ENCODE peak calls at places on chromosomes 5 and 9, in eight cellular contexts. One of them, this sample, is unnamed.

GRCh38 chr9:121156263-121156731 is 45.4 kb downstream of the RAB14 start:
- DNase-seq in AG04449: peak
- DNase-seq in AG08396: peak
- DNase-seq in CD8-positive, alpha-beta memory T cell: no peak
- DNase-seq in stimulated activated naive CD4-positive, alpha-beta T cell: no peak
- DNase-seq in HuH-7: no peak
- DNase-seq in NCI-H510A treated with DMSO at 0.1 percent for 48 hours: no peak
- DNase-seq in GM23338: no peak
- DNase-seq in this sample: no peak

GRCh38 chr9:89821081-89821480 is 216.3 kb downstream of the GADD45G start:
- DNase-seq in AG04449: no peak
- DNase-seq in AG08396: no peak
- DNase-seq in CD8-positive, alpha-beta memory T cell: no peak
- DNase-seq in stimulated activated naive CD4-positive, alpha-beta T cell: no peak
- DNase-seq in HuH-7: no peak
- DNase-seq in NCI-H510A treated with DMSO at 0.1 percent for 48 hours: no peak
- DNase-seq in GM23338: peak
- DNase-seq in this sample: no peak

GRCh38 chr9:88826181-88826580 is 165.1 kb upstream of the S1PR3 start:
- DNase-seq in AG04449: no peak
- DNase-seq in AG08396: no peak
- DNase-seq in CD8-positive, alpha-beta memory T cell: no peak
- DNase-seq in stimulated activated naive CD4-positive, alpha-beta T cell: no peak
- DNase-seq in HuH-7: no peak
- DNase-seq in NCI-H510A treated with DMSO at 0.1 percent for 48 hours: no peak
- DNase-seq in GM23338: no peak
- DNase-seq in this sample: no peak

GRCh38 chr5:101942321-101942882 is 353.7 kb downstream of the SLCO4C1 start:
- DNase-seq in AG04449: no peak
- DNase-seq in AG08396: no peak
- DNase-seq in CD8-positive, alpha-beta memory T cell: no peak
- DNase-seq in stimulated activated naive CD4-positive, alpha-beta T cell: no peak
- DNase-seq in HuH-7: peak
- DNase-seq in NCI-H510A treated with DMSO at 0.1 percent for 48 hours: peak
- DNase-seq in GM23338: peak
- DNase-seq in this sample: peak

GRCh38 chr5:83551826-83552225 is 80.3 kb downstream of the VCAN start:
- DNase-seq in AG04449: no peak
- DNase-seq in AG08396: no peak
- DNase-seq in CD8-positive, alpha-beta memory T cell: no peak
- DNase-seq in stimulated activated naive CD4-positive, alpha-beta T cell: no peak
- DNase-seq in HuH-7: no peak
- DNase-seq in NCI-H510A treated with DMSO at 0.1 percent for 48 hours: no peak
- DNase-seq in GM23338: no peak
- DNase-seq in this sample: no peak

GRCh38 chr5:80487444-80487828 is 464 bp upstream of the FAM151B start:
- DNase-seq in AG04449: no peak
- DNase-seq in AG08396: no peak
- DNase-seq in CD8-positive, alpha-beta memory T cell: no peak
- DNase-seq in stimulated activated naive CD4-positive, alpha-beta T cell: no peak
- DNase-seq in HuH-7: no peak
- DNase-seq in NCI-H510A treated with DMSO at 0.1 percent for 48 hours: no peak
- DNase-seq in GM23338: no peak
- DNase-seq in this sample: no peak

GRCh38 chr5:109035470-109035869 is 287.8 kb downstream of the FER start:
- DNase-seq in AG04449: no peak
- DNase-seq in AG08396: no peak
- DNase-seq in CD8-positive, alpha-beta memory T cell: no peak
- DNase-seq in stimulated activated naive CD4-positive, alpha-beta T cell: no peak
- DNase-seq in HuH-7: no peak
- DNase-seq in NCI-H510A treated with DMSO at 0.1 percent for 48 hours: no peak
- DNase-seq in GM23338: no peak
- DNase-seq in this sample: no peak

GRCh38 chr9:133419005-133419404 is 1.2 kb upstream of the REXO4 start:
- DNase-seq in AG04449: no peak
- DNase-seq in AG08396: no peak
- DNase-seq in CD8-positive, alpha-beta memory T cell: no peak
- DNase-seq in stimulated activated naive CD4-positive, alpha-beta T cell: no peak
- DNase-seq in HuH-7: no peak
- DNase-seq in NCI-H510A treated with DMSO at 0.1 percent for 48 hours: no peak
- DNase-seq in GM23338: peak
- DNase-seq in this sample: no peak

GRCh38 chr5:98428806-98429205 is 344.7 kb upstream of the RGMB start:
- DNase-seq in AG04449: no peak
- DNase-seq in AG08396: no peak
- DNase-seq in CD8-positive, alpha-beta memory T cell: no peak
- DNase-seq in stimulated activated naive CD4-positive, alpha-beta T cell: no peak
- DNase-seq in HuH-7: no peak
- DNase-seq in NCI-H510A treated with DMSO at 0.1 percent for 48 hours: no peak
- DNase-seq in GM23338: no peak
- DNase-seq in this sample: no peak

GRCh38 chr5:124746916-124747769 is 704 bp upstream of the ZNF608 start:
- DNase-seq in AG04449: no peak
- DNase-seq in AG08396: peak
- DNase-seq in CD8-positive, alpha-beta memory T cell: no peak
- DNase-seq in stimulated activated naive CD4-positive, alpha-beta T cell: no peak
- DNase-seq in HuH-7: no peak
- DNase-seq in NCI-H510A treated with DMSO at 0.1 percent for 48 hours: peak
- DNase-seq in GM23338: peak
- DNase-seq in this sample: peak

GRCh38 chr9:128689293-128689770 is 310 bp downstream of the SET start:
- DNase-seq in AG04449: no peak
- DNase-seq in AG08396: no peak
- DNase-seq in CD8-positive, alpha-beta memory T cell: peak
- DNase-seq in stimulated activated naive CD4-positive, alpha-beta T cell: peak
- DNase-seq in HuH-7: no peak
- DNase-seq in NCI-H510A treated with DMSO at 0.1 percent for 48 hours: no peak
- DNase-seq in GM23338: no peak
- DNase-seq in this sample: no peak

GRCh38 chr5:370959-371810 is 49.7 kb downstream of the AHRR start:
- DNase-seq in AG04449: no peak
- DNase-seq in AG08396: no peak
- DNase-seq in CD8-positive, alpha-beta memory T cell: no peak
- DNase-seq in stimulated activated naive CD4-positive, alpha-beta T cell: no peak
- DNase-seq in HuH-7: no peak
- DNase-seq in NCI-H510A treated with DMSO at 0.1 percent for 48 hours: peak
- DNase-seq in GM23338: no peak
- DNase-seq in this sample: no peak

GRCh38 chr5:141338538-141339306 is at the start of gene PCDHGA2:
- DNase-seq in AG04449: no peak
- DNase-seq in AG08396: peak
- DNase-seq in CD8-positive, alpha-beta memory T cell: no peak
- DNase-seq in stimulated activated naive CD4-positive, alpha-beta T cell: no peak
- DNase-seq in HuH-7: peak
- DNase-seq in NCI-H510A treated with DMSO at 0.1 percent for 48 hours: no peak
- DNase-seq in GM23338: peak
- DNase-seq in this sample: no peak

GRCh38 chr9:95433096-95433852 is 83.5 kb downstream of the PTCH1 start:
- DNase-seq in AG04449: no peak
- DNase-seq in AG08396: no peak
- DNase-seq in CD8-positive, alpha-beta memory T cell: no peak
- DNase-seq in stimulated activated naive CD4-positive, alpha-beta T cell: no peak
- DNase-seq in HuH-7: no peak
- DNase-seq in NCI-H510A treated with DMSO at 0.1 percent for 48 hours: no peak
- DNase-seq in GM23338: no peak
- DNase-seq in this sample: no peak

GRCh38 chr9:17025281-17025680 is 109.6 kb upstream of the CNTLN start:
- DNase-seq in AG04449: no peak
- DNase-seq in AG08396: no peak
- DNase-seq in CD8-positive, alpha-beta memory T cell: no peak
- DNase-seq in stimulated activated naive CD4-positive, alpha-beta T cell: no peak
- DNase-seq in HuH-7: no peak
- DNase-seq in NCI-H510A treated with DMSO at 0.1 percent for 48 hours: no peak
- DNase-seq in GM23338: no peak
- DNase-seq in this sample: no peak

This sample was measured in midbrain.